ENCODE peak calls at places on chromosome 7, in five cellular contexts. A, D, C, I and S are unnamed samples.

GRCh38 chr7:131149429-131149774 is 178.3 kb upstream of the MKLN1 start:
- DNase-seq in A (no peak), D (no peak), C (no peak), I (no peak), S (no peak)

GRCh38 chr7:134724606-134725005 is 54.8 kb upstream of the CALD1 start:
- DNase-seq in A (no peak), D (no peak), C (no peak), I (peak; percentile 41), S (no peak)

GRCh38 chr7:119197872-119198527 is 973.5 kb downstream of the ANKRD7 start:
- DNase-seq in A (no peak), D (peak; percentile 24), C (no peak), I (peak; percentile 53), S (peak; percentile 4)

GRCh38 chr7:50832744-50833143 is 50.0 kb upstream of the GRB10 start:
- DNase-seq in A (no peak), D (no peak), C (no peak), I (peak; percentile 93), S (no peak)

GRCh38 chr7:50697686-50698085 is 85.0 kb downstream of the GRB10 start:
- DNase-seq in A (no peak), D (no peak), C (no peak), I (no peak), S (no peak)

GRCh38 chr7:75996476-75996875 is 2.1 kb upstream of the TMEM120A start:
- DNase-seq in A (no peak), D (no peak), C (no peak), I (no peak), S (no peak)

GRCh38 chr7:35848728-35849127 is 47.9 kb downstream of the SEPTIN7 start:
- DNase-seq in A (no peak), D (no peak), C (no peak), I (no peak), S (no peak)

GRCh38 chr7:106417273-106417902 is 132.6 kb upstream of the NAMPT start:
- DNase-seq in A (no peak), D (no peak), C (no peak), I (no peak), S (no peak)

GRCh38 chr7:144384071-144384470 is 19.4 kb downstream of the NOBOX start:
- DNase-seq in A (no peak), D (no peak), C (no peak), I (peak; percentile 28), S (no peak)

GRCh38 chr7:143967398-143967797 is 12.8 kb downstream of the OR2F1 start:
- DNase-seq in A (no peak), D (no peak), C (no peak), I (no peak), S (no peak)

GRCh38 chr7:148264933-148265557 is 325.5 kb upstream of the C7orf33 start:
- DNase-seq in A (peak; percentile 28), D (peak; percentile 55), C (no peak), I (peak; percentile 53), S (peak; percentile 29)

GRCh38 chr7:47885309-47886000 is 62.8 kb downstream of the PKD1L1 start:
- DNase-seq in A (no peak), D (peak; percentile 39), C (no peak), I (no peak), S (no peak)

GRCh38 chr7:1114505-1114904 is 26.6 kb downstream of the GPER1 start:
- DNase-seq in A (no peak), D (no peak), C (no peak), I (no peak), S (no peak)